ENCODE peak calls at places on chromosomes 4 and X, in seven cellular contexts. J is left ventricle myocardium inferior; F is heart right ventricle; N is activated T-helper 1 cell treated with anti-CD3 and anti-CD28 coated beads, Interleukin-12 subunit alpha, Interleukin-12 subunit beta, Interleukin-2, Interleukin-4 antibody, amounts not matched to agents 30 ng/mL and 10 ng/mL and 1 ng/mL, durations not matched to agents 14 hours and 24 hours and 36 hours; A is endodermal cell; I is hepatic stellate cell; H is activated T-cell treated with anti-CD3 and anti-CD28 coated beads, Interleukin-2, amount 50 U/mL, for 24 hours. R is an unnamed sample.

GRCh38 chr4:82896755-82897154 is 3.8 kb upstream of the THAP9 start:
- DNase-seq in F (no peak), I (no peak), H (no peak), N (no peak), A (no peak), J (no peak), R (no peak)

GRCh38 chrX:30521440-30522182 is 56.0 kb downstream of the TASL start:
- DNase-seq in I (peak), F (no peak), N (no peak), A (no peak), J (no peak), H (no peak), R (no peak)

GRCh38 chrX:72265263-72265662 is 11.8 kb downstream of the RPS4X start:
- DNase-seq in J (no peak), F (no peak), H (no peak), A (no peak), I (no peak), N (no peak), R (no peak)

GRCh38 chr4:3290889-3291321 is 1.9 kb upstream of the RGS12 start:
- DNase-seq in H (peak), N (no peak), F (no peak), I (no peak), J (no peak), A (no peak), R (no peak)

GRCh38 chr4:2066011-2066551 is 7.0 kb downstream of the NAT8L start:
- DNase-seq in F (no peak), N (no peak), H (no peak), I (no peak), J (no peak), A (peak), R (no peak)

GRCh38 chr4:13327991-13328390 is 156.1 kb downstream of the RAB28 start:
- DNase-seq in I (no peak), F (no peak), A (no peak), N (no peak), H (no peak), J (no peak), R (no peak)

GRCh38 chr4:139319571-139319970 is 17.3 kb upstream of the NDUFC1 start:
- DNase-seq in I (no peak), H (no peak), A (no peak), N (no peak), J (no peak), F (no peak), R (no peak)

GRCh38 chr4:87166296-87166854 is 54.0 kb downstream of the KLHL8 start:
- DNase-seq in I (no peak), J (no peak), F (no peak), A (no peak), N (no peak), H (no peak), R (no peak)

GRCh38 chr4:147940144-147940543 is 208.3 kb downstream of the ARHGAP10 start:
- DNase-seq in A (no peak), I (no peak), F (no peak), H (no peak), N (no peak), J (no peak), R (no peak)

GRCh38 chr4:157727163-157727562 is 445.7 kb downstream of the GASK1B start:
- DNase-seq in F (no peak), N (no peak), I (no peak), A (no peak), H (no peak), J (no peak), R (no peak)

GRCh38 chrX:129116651-129117050 is 406.6 kb downstream of the SMARCA1 start:
- DNase-seq in H (no peak), I (no peak), J (no peak), F (no peak), A (no peak), N (no peak), R (no peak)

GRCh38 chr4:81237791-81238190 is 22.8 kb upstream of the PRKG2 start:
- DNase-seq in F (no peak), J (no peak), H (no peak), I (no peak), N (no peak), A (no peak), R (no peak)

GRCh38 chr4:122577808-122578781 is 42.8 kb downstream of the IL21 start:
- DNase-seq in F (no peak), H (peak), A (peak), J (no peak), N (peak), I (no peak), R (peak)

GRCh38 chrX:40893251-40893910 is 158.0 kb upstream of the MED14 start:
- DNase-seq in F (no peak), N (no peak), A (no peak), J (no peak), H (no peak), I (no peak), R (no peak)

GRCh38 chrX:70422886-70423336 is at the start of gene GDPD2:
- DNase-seq in J (no peak), N (no peak), A (peak), I (no peak), H (no peak), F (no peak), R (no peak)

GRCh38 chr4:85522836-85523235 is 47.9 kb downstream of the ARHGAP24 start:
- DNase-seq in N (no peak), J (no peak), H (no peak), I (no peak), A (no peak), F (no peak), R (no peak)

GRCh38 chr4:106614446-106614845 is 245.9 kb upstream of the GIMD1 start:
- DNase-seq in A (no peak), J (no peak), H (no peak), I (peak), F (no peak), N (no peak), R (peak)

GRCh38 chr4:72888331-72888730 is 181.2 kb downstream of the COX18 start:
- DNase-seq in A (no peak), J (no peak), I (no peak), F (no peak), N (no peak), H (no peak), R (no peak)

GRCh38 chr4:60314367-60314766 is 885.8 kb upstream of the ADGRL3 start:
- DNase-seq in F (no peak), I (no peak), J (no peak), N (no peak), A (no peak), H (no peak), R (no peak)

GRCh38 chr4:6986067-6986780 is 56.9 kb upstream of the TADA2B start:
- DNase-seq in F (peak), H (no peak), J (peak), A (peak), I (peak), N (no peak), R (peak)

GRCh38 chrX:19569121-19569805 is 54.0 kb upstream of the MAP3K15 start:
- DNase-seq in N (no peak), F (peak), J (peak), I (no peak), H (no peak), A (no peak), R (no peak)

GRCh38 chr4:93396274-93396673 is 432.3 kb upstream of the ATOH1 start:
- DNase-seq in H (no peak), F (no peak), J (no peak), A (no peak), I (no peak), N (no peak), R (no peak)

GRCh38 chrX:119503484-119503861 is 35.2 kb downstream of the SLC25A5 start:
- DNase-seq in N (no peak), J (no peak), A (peak), F (no peak), H (no peak), I (peak), R (peak)

GRCh38 chr4:3213101-3213416 is 35.9 kb upstream of the MSANTD1 start:
- DNase-seq in N (no peak), J (no peak), A (no peak), H (no peak), I (no peak), F (no peak), R (no peak)

R was measured in AG08396.